ENCODE peak calls at places on chromosomes 2 and 18, in six cellular contexts. T is DND-41, O is tibial nerve, W is heart left ventricle, E is spleen, S is transverse colon. V is an unnamed sample. For H3K4me1, the result is how much of the 10 kb centered on the place peaks cover.

GRCh38 chr2:29033172-29033571 is 41.2 kb downstream of the PCARE start:
- DNase-seq in T (no peak), O (no peak), W (no peak), E (no peak), S (no peak), V (no peak)

GRCh38 chr2:33215299-33215698 is 261.1 kb upstream of the RASGRP3 start:
- DNase-seq in T (no peak), O (peak), W (peak), E (no peak), S (no peak), V (no peak)

GRCh38 chr2:234496442-234496834 is 443 bp downstream of the ARL4C start:
- DNase-seq in T (peak), O (peak), W (no peak), E (peak), S (peak), V (no peak)

GRCh38 chr18:75474332-75474731 is 46.8 kb upstream of the SMIM21 start:
- DNase-seq in T (no peak), O (no peak), W (no peak), E (no peak), S (no peak), V (no peak)

GRCh38 chr2:72082021-72082739 is 65.5 kb downstream of the CYP26B1 start:
- DNase-seq in T (no peak), O (no peak), W (no peak), E (no peak), S (no peak), V (no peak)

GRCh38 chr2:236632295-236633218 is 62.9 kb downstream of the ACKR3 start:
- DNase-seq in T (peak), O (no peak), W (peak), E (no peak), S (no peak), V (no peak)

GRCh38 chr2:20494246-20494645 is 47.4 kb downstream of the RHOB start:
- DNase-seq in T (no peak), O (no peak), W (no peak), E (no peak), S (no peak), V (no peak)

GRCh38 chr18:35936951-35937350 is 35.5 kb upstream of the RMP24 start:
- DNase-seq in T (no peak), O (no peak), W (no peak), E (no peak), S (no peak), V (no peak)

GRCh38 chr2:160278889-160279196 is 78.8 kb upstream of the ITGB6 start:
- DNase-seq in T (no peak), O (no peak), W (no peak), E (no peak), S (no peak), V (no peak)

GRCh38 chr2:223585691-223586090 is 16.5 kb downstream of the SCG2 start:
- DNase-seq in T (no peak), O (no peak), W (no peak), E (no peak), S (no peak), V (no peak)

GRCh38 chr2:215137741-215138340 is 585 bp downstream of the ABCA12 start:
- DNase-seq in T (no peak), O (no peak), W (no peak), E (no peak), S (no peak), V (no peak)

DNA sequence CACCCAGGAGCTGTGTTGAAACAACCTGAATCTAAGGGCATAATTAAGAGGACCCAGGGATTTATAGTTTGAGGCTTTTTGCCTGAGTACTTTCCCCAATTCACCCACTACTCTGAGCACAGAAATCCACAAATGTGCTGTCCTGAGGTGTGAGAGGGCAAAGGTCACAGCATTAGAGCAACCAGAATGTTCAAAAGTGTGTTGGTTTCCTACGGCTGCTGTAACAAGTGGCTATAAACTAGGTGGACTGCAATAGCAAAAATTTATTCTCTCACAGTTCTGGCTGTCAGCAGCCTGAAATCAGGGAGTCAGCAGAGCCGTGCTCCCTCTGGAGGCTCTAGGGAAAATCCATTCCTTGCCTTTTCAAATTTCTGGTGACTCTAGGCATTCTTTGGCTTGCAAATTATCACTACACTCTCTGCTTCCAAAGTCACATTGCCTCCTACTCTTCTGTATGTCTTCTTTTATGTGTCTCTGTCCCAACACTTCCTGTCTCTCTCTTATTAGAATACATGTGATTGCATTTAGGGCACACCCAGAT is 91.3 kb upstream of the TACR1 start:
- DNase-seq in T (no peak), O (no peak), W (no peak), E (no peak), S (no peak), V (no peak)
- TF ChIP-seq CTCF in T (no peak), O (no peak), W (peak), E (no peak), S (peak), V (no peak)

DNA sequence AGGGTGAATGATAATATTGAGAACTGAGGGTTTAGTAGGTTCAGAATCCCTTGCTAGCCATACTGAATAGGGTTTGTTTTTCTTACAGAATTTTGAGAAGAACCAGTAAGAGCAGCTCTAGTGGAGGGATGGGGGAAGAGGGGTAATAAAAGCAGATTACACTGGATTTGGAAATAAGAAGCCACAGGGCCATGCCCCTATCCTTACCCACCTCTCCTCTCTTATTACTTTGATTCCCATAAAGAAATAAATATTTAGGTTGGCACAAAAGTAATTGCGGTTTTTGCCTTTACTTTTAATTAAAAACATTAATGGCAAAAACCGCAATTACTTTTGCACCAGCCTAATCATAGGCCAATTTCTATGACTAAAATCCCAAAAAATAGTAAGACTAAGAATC is 58.2 kb upstream of the RTN4 start:
- DNase-seq in T (no peak), O (no peak), W (no peak), E (no peak), S (no peak), V (no peak)
- H3K4me1 ChIP-seq in T (under half), O (under half), W (under half), E (under half), S (under half), V (under half)

GRCh38 chr2:39124770-39125075 is 3.9 kb upstream of the SOS1 start:
- DNase-seq in T (no peak), O (no peak), W (peak), E (peak), S (no peak), V (no peak)
- TF ChIP-seq CTCF in T (no peak), O (no peak), W (no peak), E (no peak), S (no peak), V (no peak)

GRCh38 chr2:197427204-197427603 is 7.6 kb downstream of the SF3B1 start:
- DNase-seq in T (no peak), O (no peak), W (no peak), E (no peak), S (no peak), V (no peak)

GRCh38 chr2:197426723-197427122 is 8.1 kb downstream of the SF3B1 start:
- DNase-seq in T (no peak), O (no peak), W (no peak), E (no peak), S (no peak), V (no peak)

GRCh38 chr2:197427986-197428385 is 6.8 kb downstream of the SF3B1 start:
- DNase-seq in T (no peak), O (no peak), W (no peak), E (no peak), S (no peak), V (no peak)

GRCh38 chr2:197423307-197423706 is 11.5 kb downstream of the SF3B1 start:
- DNase-seq in T (no peak), O (no peak), W (no peak), E (no peak), S (no peak), V (no peak)

DNA sequence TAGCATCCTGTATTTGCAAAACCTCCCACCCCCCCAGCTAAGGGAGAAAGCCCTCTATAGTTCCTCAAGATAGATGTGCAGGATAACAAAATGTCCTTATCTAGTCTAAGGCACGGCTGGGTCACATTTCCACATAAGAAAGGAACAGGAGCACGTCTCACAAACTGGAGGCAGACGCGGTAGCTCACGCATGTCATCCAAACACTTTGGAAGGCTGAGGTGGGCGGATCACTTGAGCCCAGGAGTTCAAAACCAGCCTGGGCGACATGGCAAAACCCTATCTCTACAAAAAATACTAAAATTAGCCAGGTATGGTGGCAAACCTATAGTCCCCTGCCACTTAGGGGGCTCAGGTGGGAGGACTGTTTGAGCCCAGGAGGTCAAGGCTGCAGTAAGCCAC is 9.3 kb downstream of the SF3B1 start:
- DNase-seq in T (no peak), O (no peak), W (no peak), E (no peak), S (no peak), V (no peak)
- H3K4me1 ChIP-seq in T (under half), O (under half), W (half or more), E (half or more), S (half or more), V (half or more)

GRCh38 chr2:81068144-81068543 is 763.6 kb upstream of the LRRTM1 start:
- DNase-seq in T (no peak), O (no peak), W (no peak), E (no peak), S (no peak), V (no peak)
- TF ChIP-seq CTCF in T (no peak), O (no peak), W (no peak), E (no peak), S (no peak), V (no peak)

DNA sequence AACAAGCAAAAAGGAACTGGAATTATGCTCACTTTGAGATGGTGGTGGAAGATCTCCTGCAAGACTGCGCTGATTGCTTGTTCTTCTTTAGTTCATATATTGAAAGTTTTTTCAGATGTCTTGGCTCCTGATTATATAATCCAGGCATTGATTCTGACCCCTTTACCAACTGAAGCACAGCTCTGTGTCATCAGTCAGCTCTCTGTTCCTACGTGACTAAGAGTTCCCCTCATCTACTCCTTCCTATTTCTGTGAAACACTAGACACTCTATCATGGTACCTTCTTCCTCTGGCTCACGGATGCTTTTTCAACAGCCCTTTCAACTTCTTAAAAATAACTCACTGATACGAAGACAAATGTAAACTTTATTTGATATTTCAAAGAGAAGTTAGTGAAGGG is 788.6 kb downstream of the SOCS6 start:
- DNase-seq in T (no peak), O (no peak), W (no peak), E (no peak), S (no peak), V (no peak)
- H3K4me1 ChIP-seq in T (under half), O (under half), W (under half), E (under half), S (under half), V (under half)

GRCh38 chr2:209208211-209208610 is 215.6 kb upstream of the MAP2 start:
- DNase-seq in T (no peak), O (no peak), W (no peak), E (no peak), S (peak), V (no peak)
- TF ChIP-seq CTCF in T (no peak), O (peak), W (peak), E (no peak), S (peak), V (no peak)

GRCh38 chr2:85788603-85789002 is 34.8 kb downstream of the ATOH8 start:
- DNase-seq in T (no peak), O (no peak), W (no peak), E (peak), S (no peak), V (no peak)
- H3K4me1 ChIP-seq in T (under half), O (under half), W (under half), E (half or more), S (under half), V (half or more)